ENCODE peak calls at places on chromosomes 16 and 17, in nine cellular contexts. D is sigmoid colon, V is HCT116, O is spleen, J is Panc1, Q is suprapubic skin, F is HL-60, B is SK-N-SH, L is H1. A is an unnamed sample.

GRCh38 chr17:28503420-28503819 is 2.7 kb upstream of the FOXN1 start:
- DNase-seq in D (no peak), V (no peak), O (no peak), J (no peak), Q (no peak), F (no peak), B (no peak), L (no peak), A (no peak)

GRCh38 chr16:8660841-8661301 is 13.5 kb upstream of the ABAT start:
- DNase-seq in D (peak; percentile 74), V (peak; percentile 62), O (peak; percentile 87), J (peak; percentile 41), Q (no peak), F (peak; percentile 45), B (peak; percentile 81), L (peak; percentile 87), A (peak; percentile 82)

GRCh38 chr17:55500103-55500502 is 11.1 kb downstream of the SMIM36 start:
- DNase-seq in D (no peak), V (no peak), O (no peak), J (no peak), Q (no peak), F (no peak), B (no peak), L (no peak), A (no peak)

GRCh38 chr16:25692307-25692706 is 548 bp downstream of the HS3ST4 start:
- DNase-seq in D (no peak), V (no peak), O (no peak), J (no peak), Q (no peak), F (no peak), B (peak; percentile 35), L (peak; percentile 54), A (peak; percentile 25)

GRCh38 chr16:67862623-67863583 is 9.9 kb upstream of the EDC4 start:
- DNase-seq in D (peak; percentile 85), V (no peak), O (no peak), J (no peak), Q (no peak), F (no peak), B (no peak), L (no peak), A (peak; percentile 37)

GRCh38 chr16:56610017-56610608 is 1.7 kb downstream of the MT2A start:
- DNase-seq in D (peak; percentile 83), V (peak; percentile 75), O (peak; percentile 80), J (no peak), Q (no peak), F (peak; percentile 57), B (no peak), L (no peak), A (peak; percentile 47)

GRCh38 chr16:86835981-86836380 is 257.6 kb downstream of the FOXL1 start:
- DNase-seq in D (no peak), V (no peak), O (no peak), J (no peak), Q (no peak), F (no peak), B (no peak), L (no peak), A (no peak)

GRCh38 chr16:16917201-16917600 is 538.3 kb downstream of the NPIPA7 start:
- DNase-seq in D (no peak), V (no peak), O (no peak), J (no peak), Q (no peak), F (no peak), B (no peak), L (no peak), A (no peak)

GRCh38 chr17:31524926-31525800 is 133.7 kb downstream of the RAB11FIP4 start:
- DNase-seq in D (peak; percentile 88), V (peak; percentile 49), O (peak; percentile 97), J (no peak), Q (peak; percentile 91), F (peak; percentile 83), B (peak; percentile 91), L (peak; percentile 99), A (peak; percentile 95)

GRCh38 chr17:2703181-2703580 is 8.4 kb downstream of the CLUH start:
- DNase-seq in D (peak; percentile 41), V (no peak), O (peak; percentile 39), J (no peak), Q (peak; percentile 72), F (no peak), B (no peak), L (no peak), A (no peak)

GRCh38 chr17:13365331-13365730 is 236.4 kb downstream of the HS3ST3A1 start:
- DNase-seq in D (no peak), V (no peak), O (no peak), J (no peak), Q (no peak), F (no peak), B (no peak), L (no peak), A (no peak)

GRCh38 chr17:1997587-1998425 is 27.3 kb downstream of the RTN4RL1 start:
- DNase-seq in D (no peak), V (no peak), O (no peak), J (no peak), Q (no peak), F (no peak), B (no peak), L (peak; percentile 68), A (peak; percentile 89)

DNA sequence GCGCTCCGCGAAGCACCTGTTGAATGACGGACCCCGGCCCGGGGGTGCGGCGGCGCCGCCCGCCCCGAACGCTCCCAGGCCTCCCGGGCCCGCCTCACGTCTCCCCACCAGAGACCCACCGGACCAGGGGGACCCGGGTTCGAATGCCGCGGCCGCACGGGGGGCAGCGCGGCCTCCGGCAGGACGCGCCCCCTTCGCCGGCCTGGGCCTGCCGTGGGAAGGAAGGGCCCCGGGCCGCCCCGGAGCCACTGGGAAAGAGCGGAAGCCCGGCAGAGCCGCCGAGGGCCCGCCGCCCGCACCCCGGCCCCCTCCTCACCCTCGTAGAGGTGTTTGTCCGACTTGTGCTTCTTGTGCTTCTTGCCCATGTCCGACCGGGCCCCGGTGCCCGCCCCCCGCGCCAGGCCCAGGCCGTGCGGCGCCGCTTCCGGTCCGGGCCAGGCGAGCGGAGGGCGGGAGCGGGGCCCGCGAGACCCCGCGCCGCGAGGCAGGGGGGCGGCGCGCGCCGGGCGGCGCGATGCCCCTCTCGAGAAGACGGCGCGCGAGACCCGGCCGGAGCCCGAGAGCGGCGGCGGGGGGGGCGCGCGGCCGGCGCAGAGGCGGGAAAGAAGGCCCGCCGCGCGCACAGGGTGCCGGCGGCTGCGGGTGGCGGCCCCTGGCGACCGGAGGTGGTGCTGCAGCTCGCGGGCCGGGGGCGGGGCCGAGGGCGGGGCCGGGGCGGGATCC is at the start of gene BRD7:
- DNase-seq in D (no peak), V (no peak), O (peak; percentile 92), J (no peak), Q (no peak), F (peak; percentile 43), B (peak; percentile 97), L (peak; percentile 71), A (peak; percentile 66)
- TF ChIP-seq CTCF in D (peak; percentile 64), V (peak; percentile 35), O (peak; percentile 88), J (peak; percentile 83), Q (no peak), F (no peak), B (no peak), L (peak; percentile 38), A (peak; percentile 36)

DNA sequence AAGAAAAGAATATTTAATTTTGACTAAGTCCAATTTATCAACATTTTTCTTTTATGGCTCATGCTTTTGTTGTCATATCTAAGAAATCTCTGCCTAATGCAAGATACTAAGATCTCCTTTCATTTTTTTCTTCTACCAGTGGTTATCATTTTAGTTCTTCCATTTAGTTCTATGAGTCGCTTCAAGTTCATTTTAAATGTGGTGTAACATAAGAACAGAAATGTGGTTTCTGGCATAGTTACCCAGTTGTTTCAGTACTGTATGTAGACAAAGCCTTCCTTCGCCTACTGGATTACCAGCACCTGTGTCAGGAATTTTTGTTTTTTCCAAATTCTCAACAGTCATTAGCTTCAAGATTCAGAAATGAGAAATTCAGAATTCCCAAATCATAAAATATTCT is 175.7 kb downstream of the PARN start:
- DNase-seq in D (no peak), V (no peak), O (no peak), J (no peak), Q (no peak), F (no peak), B (no peak), L (no peak), A (no peak)
- TF ChIP-seq POLR2AphosphoS5 in D (no peak), V (no peak), O (no peak), J (no peak), Q (no peak), F (no peak), B (no peak), L (no peak), A (no peak)

GRCh38 chr17:76530826-76531500 is 6.5 kb downstream of the CYGB start:
- DNase-seq in D (no peak), V (no peak), O (no peak), J (no peak), Q (no peak), F (no peak), B (peak; percentile 39), L (peak; percentile 41), A (no peak)
- H3K27ac ChIP-seq in D (peak overlapping the region; percentile 80), V (no peak overlapping the region), O (peak overlapping the region; percentile 35), J (peak overlapping the region; percentile 26), Q (peak overlapping the region; percentile 94), F (no peak overlapping the region), B (peak overlapping the region; percentile 89), L (no peak overlapping the region), A (peak overlapping the region; percentile 81)

GRCh38 chr16:23074423-23074822 is 74.8 kb downstream of the USP31 start:
- DNase-seq in D (no peak), V (no peak), O (no peak), J (no peak), Q (no peak), F (no peak), B (no peak), L (no peak), A (no peak)

GRCh38 chr16:23069844-23070243 is 79.4 kb downstream of the USP31 start:
- DNase-seq in D (no peak), V (no peak), O (no peak), J (no peak), Q (no peak), F (no peak), B (no peak), L (no peak), A (no peak)

GRCh38 chr16:23072084-23072599 is 77.1 kb downstream of the USP31 start:
- DNase-seq in D (peak; percentile 92), V (no peak), O (no peak), J (no peak), Q (no peak), F (no peak), B (peak; percentile 71), L (no peak), A (peak; percentile 80)

GRCh38 chr16:23071202-23072083 is 77.8 kb downstream of the USP31 start:
- DNase-seq in D (no peak), V (no peak), O (no peak), J (no peak), Q (no peak), F (no peak), B (no peak), L (no peak), A (no peak)

DNA sequence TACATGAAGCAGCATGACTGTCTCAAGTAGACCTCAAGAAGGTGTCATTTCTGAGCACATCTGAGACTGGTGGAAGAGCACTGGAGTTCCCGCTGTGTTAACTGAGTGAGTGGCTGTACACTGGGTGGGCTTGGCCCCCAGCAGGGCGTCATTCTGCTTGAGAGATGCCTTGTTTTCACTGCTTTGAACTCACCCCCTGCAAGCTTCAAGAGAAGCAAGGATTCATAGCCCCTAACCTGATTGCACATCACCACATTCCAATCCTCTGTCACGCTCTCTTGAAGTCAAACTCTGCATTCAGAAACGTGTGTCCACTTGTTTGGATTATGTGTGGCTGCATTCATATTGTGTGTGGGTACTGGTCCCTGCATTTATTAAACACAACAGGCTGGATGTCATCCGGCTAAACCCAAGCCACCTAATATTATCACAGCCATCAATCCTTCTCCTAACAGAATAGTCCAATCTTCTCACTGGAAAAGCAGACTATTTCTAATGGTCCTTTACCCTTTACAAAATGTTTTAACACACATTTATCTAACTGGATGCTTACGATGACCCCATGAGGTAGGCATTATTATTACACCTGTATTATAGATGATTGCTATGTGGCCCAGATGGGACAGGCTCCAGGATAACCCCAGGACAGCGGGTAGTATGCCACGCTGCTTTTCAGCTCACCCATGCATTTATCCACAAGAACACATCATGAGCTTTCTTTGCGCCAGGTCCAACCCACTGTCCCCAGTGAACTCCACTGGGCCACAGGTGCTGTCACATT is 76.3 kb downstream of the USP31 start:
- DNase-seq in D (no peak), V (no peak), O (no peak), J (no peak), Q (no peak), F (no peak), B (peak; percentile 31), L (no peak), A (no peak)
- TF ChIP-seq CTCF in D (no peak), V (peak; percentile 16), O (no peak), J (peak; percentile 29), Q (no peak), F (no peak), B (peak; percentile 34), L (no peak), A (no peak)